ENCODE peak calls at places on chromosomes 6 and 20, in ten cellular contexts. L is naive thymus-derived CD4-positive, alpha-beta T cell; F is CD4-positive, alpha-beta memory T cell; E is aorta; I is body of pancreas; C is left lung; V is fibroblast of lung; R is brain microvascular endothelial cell; N is testis; O is heart left ventricle. D is an unnamed sample.

GRCh38 chr6:75213112-75213511 is 7.3 kb upstream of the COL12A1 start:
- DNase-seq in L (no peak), F (no peak), E (no peak), I (no peak), C (no peak), V (peak; percentile 45), R (no peak), N (no peak), O (no peak), D (no peak)

GRCh38 chr6:72748759-72749158 is 126.9 kb downstream of the KCNQ5 start:
- DNase-seq in L (no peak), F (no peak), E (no peak), I (no peak), C (no peak), V (peak; percentile 95), R (peak; percentile 61), N (no peak), O (no peak), D (no peak)

GRCh38 chr6:30480536-30481156 is 8.7 kb upstream of the HLA-E start:
- DNase-seq in L (peak; percentile 56), F (peak; percentile 74), E (no peak), I (no peak), C (no peak), V (no peak), R (no peak), N (no peak), O (no peak), D (no peak)

GRCh38 chr20:10523438-10523837 is 88.3 kb downstream of the SLX4IP start:
- DNase-seq in L (no peak), F (no peak), E (no peak), I (no peak), C (no peak), V (no peak), R (no peak), N (no peak), O (no peak), D (no peak)

GRCh38 chr20:59988141-59988540 is 29.9 kb downstream of the CDH26 start:
- DNase-seq in L (no peak), F (no peak), E (no peak), I (peak; percentile 51), C (peak; percentile 73), V (peak; percentile 25), R (peak; percentile 5), N (no peak), O (no peak), D (peak; percentile 81)

GRCh38 chr6:137866200-137866913 is 702 bp upstream of the TNFAIP3 start:
- DNase-seq in L (no peak), F (no peak), E (no peak), I (no peak), C (no peak), V (no peak), R (no peak), N (no peak), O (peak; percentile 50), D (no peak)

GRCh38 chr6:74319292-74319691 is 623.3 kb downstream of the CD109 start:
- DNase-seq in L (no peak), F (no peak), E (no peak), I (no peak), C (no peak), V (no peak), R (no peak), N (no peak), O (no peak), D (no peak)

GRCh38 chr6:70210462-70210861 is 92.4 kb downstream of the COL9A1 start:
- DNase-seq in L (no peak), F (no peak), E (no peak), I (no peak), C (no peak), V (no peak), R (no peak), N (no peak), O (no peak), D (no peak)

GRCh38 chr6:1821188-1822183 is 211.8 kb downstream of the FOXC1 start:
- DNase-seq in L (no peak), F (no peak), E (no peak), I (no peak), C (no peak), V (peak; percentile 56), R (peak; percentile 32), N (no peak), O (no peak), D (no peak)

GRCh38 chr20:15220009-15220656 is 882.7 kb upstream of the FLRT3 start:
- DNase-seq in L (no peak), F (no peak), E (no peak), I (no peak), C (no peak), V (no peak), R (no peak), N (no peak), O (no peak), D (no peak)

GRCh38 chr6:129340983-129341382 is 369.0 kb downstream of the ARHGAP18 start:
- DNase-seq in L (no peak), F (no peak), E (no peak), I (no peak), C (no peak), V (peak; percentile 88), R (peak; percentile 86), N (no peak), O (no peak), D (no peak)

GRCh38 chr6:142155895-142156757 is 9.1 kb downstream of the VTA1 start:
- DNase-seq in L (no peak), F (peak; percentile 27), E (no peak), I (no peak), C (no peak), V (peak; percentile 8), R (no peak), N (no peak), O (no peak), D (no peak)

GRCh38 chr6:38155576-38156204 is 336.2 kb downstream of the ZFAND3 start:
- DNase-seq in L (no peak), F (no peak), E (no peak), I (no peak), C (no peak), V (no peak), R (peak; percentile 19), N (no peak), O (no peak), D (peak; percentile 51)

GRCh38 chr20:19078448-19079373 is 133.7 kb upstream of the SLC24A3 start:
- DNase-seq in L (no peak), F (no peak), E (no peak), I (no peak), C (no peak), V (no peak), R (no peak), N (no peak), O (no peak), D (no peak)

DNA sequence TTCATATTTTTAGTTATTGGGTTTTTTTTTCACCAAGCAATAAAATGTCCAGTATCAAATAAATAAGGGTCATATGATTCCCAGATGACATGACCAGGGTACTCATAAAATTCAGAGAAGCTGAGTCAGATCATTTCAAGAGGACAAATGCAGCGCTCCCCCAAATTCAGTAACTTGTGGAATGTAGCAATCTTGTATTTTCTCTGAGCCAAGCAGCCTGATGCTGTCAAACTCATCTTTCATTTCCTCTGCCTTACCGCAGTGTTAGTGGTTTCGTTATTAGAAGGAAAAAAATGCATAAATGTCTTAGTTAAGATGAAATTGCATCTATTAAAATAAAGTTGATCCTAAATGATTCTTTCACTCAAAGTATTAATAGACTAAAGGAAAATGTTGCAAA is 57.8 kb upstream of the EDN1 start:
- DNase-seq in L (no peak), F (peak; percentile 6), E (no peak), I (no peak), C (no peak), V (peak; percentile 85), R (peak; percentile 72), N (no peak), O (no peak), D (no peak)
- H3K27ac ChIP-seq in L (no peak overlapping the region), F (no peak overlapping the region), E (no peak overlapping the region), I (no peak overlapping the region), C (peak overlapping the region; percentile 63), V (no peak overlapping the region), R (peak overlapping the region; percentile 31), N (no peak overlapping the region), O (no peak overlapping the region), D (no peak overlapping the region)

GRCh38 chr6:87127737-87128136 is 27.6 kb upstream of the ZNF292 start:
- DNase-seq in L (no peak), F (no peak), E (no peak), I (no peak), C (no peak), V (no peak), R (no peak), N (no peak), O (no peak), D (no peak)
- H3K27ac ChIP-seq in L (no peak overlapping the region), F (no peak overlapping the region), E (no peak overlapping the region), I (no peak overlapping the region), C (no peak overlapping the region), V (no peak overlapping the region), R (no peak overlapping the region), N (no peak overlapping the region), O (no peak overlapping the region), D (no peak overlapping the region)

DNA sequence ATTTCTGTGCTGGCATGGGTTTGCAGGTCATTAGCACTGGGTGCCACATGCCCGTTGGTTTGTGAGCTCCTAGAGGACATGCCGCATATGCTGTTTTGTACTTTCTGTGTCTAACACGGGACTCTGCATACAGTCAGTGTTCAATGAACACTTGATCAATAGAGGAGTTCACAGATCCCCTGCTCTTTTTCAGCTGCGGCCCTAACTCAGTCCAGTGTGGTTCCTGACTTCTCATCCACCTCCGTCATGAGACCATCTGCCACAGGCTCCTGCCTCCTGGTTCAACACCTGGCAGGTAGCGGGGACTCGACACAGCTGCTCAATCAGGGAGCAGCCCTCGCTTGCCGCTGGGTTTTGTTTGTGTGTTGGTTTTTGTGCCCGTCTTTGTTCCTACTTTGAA is 13.8 kb upstream of the BMP7 start:
- DNase-seq in L (no peak), F (no peak), E (no peak), I (no peak), C (no peak), V (no peak), R (no peak), N (no peak), O (no peak), D (no peak)
- H3K27ac ChIP-seq in L (no peak overlapping the region), F (no peak overlapping the region), E (no peak overlapping the region), I (no peak overlapping the region), C (no peak overlapping the region), V (no peak overlapping the region), R (no peak overlapping the region), N (no peak overlapping the region), O (no peak overlapping the region), D (no peak overlapping the region)

DNA sequence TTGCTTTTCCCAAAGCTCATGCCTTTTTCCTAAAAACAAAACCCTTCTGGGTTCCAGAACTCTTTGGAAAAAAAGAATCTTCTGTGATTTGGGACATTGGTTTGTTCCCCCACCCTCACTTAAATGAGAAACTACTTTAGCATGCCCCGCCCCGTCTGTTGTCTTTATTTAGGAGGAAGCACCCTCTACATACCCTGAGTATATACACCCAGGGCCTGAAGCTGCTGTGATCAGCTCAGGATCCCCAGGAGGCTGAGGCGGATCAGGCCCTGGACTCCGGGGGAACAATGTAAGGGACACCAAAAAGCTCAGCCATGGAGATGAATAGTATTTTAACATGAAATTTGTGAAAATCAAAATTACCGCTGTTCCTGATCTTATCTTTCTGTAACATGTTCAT is 1.4 kb downstream of the BCAS1 start:
- DNase-seq in L (no peak), F (no peak), E (no peak), I (no peak), C (no peak), V (no peak), R (no peak), N (no peak), O (no peak), D (no peak)
- H3K27ac ChIP-seq in L (no peak overlapping the region), F (no peak overlapping the region), E (no peak overlapping the region), I (no peak overlapping the region), C (no peak overlapping the region), V (no peak overlapping the region), R (no peak overlapping the region), N (no peak overlapping the region), O (no peak overlapping the region), D (no peak overlapping the region)

D was measured in upper lobe of right lung.